ENCODE peak calls at places on chromosome 3, in ten cellular contexts. One of them, this sample, is unnamed.

GRCh38 chr3:77931272-77932009 is 891.5 kb downstream of the ROBO2 start:
- DNase-seq in iPS DF 6.9: no peak
- DNase-seq in GM03348: no peak
- DNase-seq in ELR: no peak
- DNase-seq in HFFc6: no peak
- DNase-seq in stromal cell of bone marrow: no peak
- DNase-seq in hepatic stellate cell: peak
- DNase-seq in DMS53: peak
- DNase-seq in K562: no peak
- DNase-seq in aorta: no peak
- DNase-seq in this sample: no peak

GRCh38 chr3:99570061-99570460 is 68.3 kb upstream of the COL8A1 start:
- DNase-seq in K562: no peak
- DNase-seq in hepatic stellate cell: no peak
- DNase-seq in ELR: no peak
- DNase-seq in stromal cell of bone marrow: no peak
- DNase-seq in aorta: no peak
- DNase-seq in GM03348: no peak
- DNase-seq in iPS DF 6.9: no peak
- DNase-seq in HFFc6: no peak
- DNase-seq in DMS53: no peak
- DNase-seq in this sample: no peak

GRCh38 chr3:151330899-151331298 is 1.6 kb upstream of the P2RY13 start:
- DNase-seq in aorta: no peak
- DNase-seq in GM03348: peak
- DNase-seq in DMS53: no peak
- DNase-seq in stromal cell of bone marrow: peak
- DNase-seq in iPS DF 6.9: no peak
- DNase-seq in ELR: no peak
- DNase-seq in hepatic stellate cell: no peak
- DNase-seq in K562: no peak
- DNase-seq in HFFc6: no peak
- DNase-seq in this sample: no peak

GRCh38 chr3:79200456-79200855 is 567.3 kb downstream of the ROBO1 start:
- DNase-seq in hepatic stellate cell: no peak
- DNase-seq in HFFc6: no peak
- DNase-seq in K562: no peak
- DNase-seq in aorta: no peak
- DNase-seq in GM03348: no peak
- DNase-seq in ELR: no peak
- DNase-seq in DMS53: no peak
- DNase-seq in stromal cell of bone marrow: no peak
- DNase-seq in iPS DF 6.9: no peak
- DNase-seq in this sample: no peak

GRCh38 chr3:195103623-195104022 is 167.3 kb downstream of the XXYLT1 start:
- DNase-seq in ELR: no peak
- DNase-seq in HFFc6: no peak
- DNase-seq in K562: no peak
- DNase-seq in hepatic stellate cell: no peak
- DNase-seq in DMS53: no peak
- DNase-seq in GM03348: no peak
- DNase-seq in aorta: no peak
- DNase-seq in iPS DF 6.9: no peak
- DNase-seq in stromal cell of bone marrow: no peak
- DNase-seq in this sample: peak

GRCh38 chr3:107643038-107643883 is 120.5 kb downstream of the BBX start:
- DNase-seq in stromal cell of bone marrow: no peak
- DNase-seq in DMS53: peak
- DNase-seq in aorta: no peak
- DNase-seq in hepatic stellate cell: no peak
- DNase-seq in ELR: peak
- DNase-seq in GM03348: no peak
- DNase-seq in HFFc6: no peak
- DNase-seq in K562: no peak
- DNase-seq in iPS DF 6.9: no peak
- DNase-seq in this sample: no peak

GRCh38 chr3:175258763-175259162 is 399.6 kb downstream of the NAALADL2 start:
- DNase-seq in GM03348: no peak
- DNase-seq in stromal cell of bone marrow: no peak
- DNase-seq in ELR: peak
- DNase-seq in hepatic stellate cell: no peak
- DNase-seq in HFFc6: no peak
- DNase-seq in DMS53: peak
- DNase-seq in aorta: no peak
- DNase-seq in K562: no peak
- DNase-seq in iPS DF 6.9: no peak
- DNase-seq in this sample: no peak

GRCh38 chr3:144491333-144491732 is 519.7 kb downstream of the DIPK2A start:
- DNase-seq in DMS53: no peak
- DNase-seq in hepatic stellate cell: no peak
- DNase-seq in GM03348: no peak
- DNase-seq in ELR: no peak
- DNase-seq in HFFc6: no peak
- DNase-seq in K562: no peak
- DNase-seq in iPS DF 6.9: no peak
- DNase-seq in stromal cell of bone marrow: no peak
- DNase-seq in aorta: no peak
- DNase-seq in this sample: no peak

GRCh38 chr3:32577621-32578556 is 7.2 kb upstream of the DYNC1LI1 start:
- DNase-seq in DMS53: no peak
- DNase-seq in stromal cell of bone marrow: no peak
- DNase-seq in aorta: no peak
- DNase-seq in hepatic stellate cell: peak
- DNase-seq in GM03348: peak
- DNase-seq in ELR: no peak
- DNase-seq in iPS DF 6.9: no peak
- DNase-seq in HFFc6: peak
- DNase-seq in K562: no peak
- DNase-seq in this sample: no peak

GRCh38 chr3:1726741-1727140 is 371.9 kb upstream of the CNTN4 start:
- DNase-seq in iPS DF 6.9: no peak
- DNase-seq in HFFc6: no peak
- DNase-seq in stromal cell of bone marrow: no peak
- DNase-seq in hepatic stellate cell: no peak
- DNase-seq in ELR: no peak
- DNase-seq in DMS53: no peak
- DNase-seq in GM03348: no peak
- DNase-seq in aorta: no peak
- DNase-seq in K562: no peak
- DNase-seq in this sample: no peak

GRCh38 chr3:120022729-120023128 is 71.5 kb downstream of the GSK3B start:
- DNase-seq in HFFc6: no peak
- DNase-seq in GM03348: no peak
- DNase-seq in hepatic stellate cell: no peak
- DNase-seq in stromal cell of bone marrow: no peak
- DNase-seq in aorta: no peak
- DNase-seq in K562: no peak
- DNase-seq in iPS DF 6.9: no peak
- DNase-seq in ELR: peak
- DNase-seq in DMS53: no peak
- DNase-seq in this sample: no peak

This sample was measured in sciatic nerve.